ENCODE peak calls at places on chromosomes 16 and 17, in five cellular contexts. V, J, B, U and K are unnamed samples. For H3K4me1, the result is how much of the 10 kb centered on the place peaks cover.

GRCh38 chr17:57746221-57746620 is 1.1 kb upstream of the CCDC182 start:
- ATAC-seq in B (no peak), U (no peak), J (no peak), V (no peak), K (no peak)

GRCh38 chr17:65685110-65685509 is 123.7 kb upstream of the AXIN2 start:
- ATAC-seq in U (no peak), J (no peak), B (no peak), V (no peak), K (no peak)

GRCh38 chr17:60087882-60088669 is 9.4 kb upstream of the HEATR6 start:
- ATAC-seq in V (peak), J (peak), U (no peak), B (no peak), K (no peak)

GRCh38 chr16:85610059-85610445 is 3.1 kb upstream of the GSE1 start:
- ATAC-seq in V (no peak), B (no peak), U (no peak), J (no peak), K (no peak)

GRCh38 chr17:41777157-41777578 is 9.3 kb downstream of the JUP start:
- ATAC-seq in J (peak), U (no peak), B (peak), V (peak), K (peak)

GRCh38 chr16:27408012-27408601 is 6.1 kb downstream of the IL21R start:
- ATAC-seq in V (peak), B (peak), U (peak), J (no peak), K (no peak)

GRCh38 chr16:87129771-87130170 is 187.4 kb downstream of the C16orf95 start:
- ATAC-seq in V (peak), J (no peak), U (no peak), B (no peak), K (no peak)

GRCh38 chr17:76772842-76773521 is 35.1 kb downstream of the MFSD11 start:
- ATAC-seq in U (peak), B (no peak), V (peak), J (no peak), K (peak)

GRCh38 chr17:78473951-78474630 is 95.6 kb downstream of the PGS1 start:
- ATAC-seq in U (no peak), J (no peak), B (no peak), V (no peak), K (no peak)

GRCh38 chr16:17159616-17160015 is 311.1 kb downstream of the XYLT1 start:
- ATAC-seq in J (peak), B (no peak), U (no peak), V (no peak), K (no peak)

GRCh38 chr17:50288306-50288705 is 14.0 kb downstream of the TMEM92 start:
- ATAC-seq in B (no peak), J (no peak), U (no peak), V (no peak), K (no peak)
- H3K4me1 ChIP-seq in B (under half), J (under half), U (under half), V (under half), K (under half)

GRCh38 chr16:9046667-9047055 is 44.8 kb upstream of the HAPSTR1 start:
- ATAC-seq in V (no peak), U (no peak), J (no peak), B (no peak), K (no peak)
- TF ChIP-seq POLR2AphosphoS5 in V (peak), U (no peak), J (no peak), B (no peak), K (no peak)

GRCh38 chr16:50269769-50270509 is 3.6 kb downstream of the ADCY7 start:
- ATAC-seq in J (no peak), B (no peak), V (no peak), U (no peak), K (no peak)
- H3K4me1 ChIP-seq in J (under half), B (under half), V (under half), U (under half), K (under half)

GRCh38 chr17:63675607-63676539 is 24.1 kb downstream of the LIMD2 start:
- ATAC-seq in J (peak), V (peak), B (peak), U (no peak), K (peak)
- TF ChIP-seq POLR2AphosphoS5 in J (no peak), V (peak), B (peak), U (no peak), K (peak)

GRCh38 chr16:88489163-88489721 is 36.2 kb downstream of the ZFPM1 start:
- ATAC-seq in U (no peak), V (no peak), J (peak), B (no peak), K (no peak)

GRCh38 chr16:88494335-88495154 is 41.5 kb downstream of the ZFPM1 start:
- ATAC-seq in U (no peak), J (peak), V (no peak), B (no peak), K (no peak)

GRCh38 chr16:88493879-88494278 is 40.8 kb downstream of the ZFPM1 start:
- ATAC-seq in V (no peak), B (no peak), U (no peak), J (no peak), K (no peak)

GRCh38 chr16:88491001-88491559 is 38.0 kb downstream of the ZFPM1 start:
- ATAC-seq in U (no peak), V (no peak), B (no peak), J (no peak), K (no peak)

GRCh38 chr16:88491560-88492310 is 38.7 kb downstream of the ZFPM1 start:
- ATAC-seq in J (no peak), V (no peak), B (no peak), U (no peak), K (no peak)
- H3K4me1 ChIP-seq in J (under half), V (under half), B (under half), U (under half), K (under half)

DNA sequence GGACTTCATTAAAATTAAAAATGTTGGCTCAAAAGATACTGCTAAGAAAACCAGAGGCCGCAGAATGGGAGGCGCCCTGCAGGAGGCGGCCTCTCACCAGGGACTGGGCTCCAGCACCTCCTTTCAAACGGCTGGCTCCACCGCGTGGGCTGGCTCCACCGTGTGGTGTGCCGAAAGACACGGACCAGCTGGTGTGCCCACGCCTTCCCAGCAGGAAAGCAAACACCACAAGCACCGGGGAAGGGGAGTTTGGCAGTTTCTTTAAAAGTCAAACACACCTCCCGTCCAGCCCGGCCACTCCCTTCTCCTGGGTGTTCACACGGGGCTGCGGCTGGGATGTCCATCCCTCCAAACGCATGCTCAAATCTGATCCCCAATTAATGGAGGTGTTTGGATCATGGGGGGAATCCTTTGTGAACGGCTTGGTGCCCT is 13.9 kb downstream of the HAGH start:
- ATAC-seq in J (peak), B (peak), U (peak), V (peak), K (peak)
- TF ChIP-seq POLR2AphosphoS5 in J (no peak), B (peak), U (no peak), V (peak), K (peak)

DNA sequence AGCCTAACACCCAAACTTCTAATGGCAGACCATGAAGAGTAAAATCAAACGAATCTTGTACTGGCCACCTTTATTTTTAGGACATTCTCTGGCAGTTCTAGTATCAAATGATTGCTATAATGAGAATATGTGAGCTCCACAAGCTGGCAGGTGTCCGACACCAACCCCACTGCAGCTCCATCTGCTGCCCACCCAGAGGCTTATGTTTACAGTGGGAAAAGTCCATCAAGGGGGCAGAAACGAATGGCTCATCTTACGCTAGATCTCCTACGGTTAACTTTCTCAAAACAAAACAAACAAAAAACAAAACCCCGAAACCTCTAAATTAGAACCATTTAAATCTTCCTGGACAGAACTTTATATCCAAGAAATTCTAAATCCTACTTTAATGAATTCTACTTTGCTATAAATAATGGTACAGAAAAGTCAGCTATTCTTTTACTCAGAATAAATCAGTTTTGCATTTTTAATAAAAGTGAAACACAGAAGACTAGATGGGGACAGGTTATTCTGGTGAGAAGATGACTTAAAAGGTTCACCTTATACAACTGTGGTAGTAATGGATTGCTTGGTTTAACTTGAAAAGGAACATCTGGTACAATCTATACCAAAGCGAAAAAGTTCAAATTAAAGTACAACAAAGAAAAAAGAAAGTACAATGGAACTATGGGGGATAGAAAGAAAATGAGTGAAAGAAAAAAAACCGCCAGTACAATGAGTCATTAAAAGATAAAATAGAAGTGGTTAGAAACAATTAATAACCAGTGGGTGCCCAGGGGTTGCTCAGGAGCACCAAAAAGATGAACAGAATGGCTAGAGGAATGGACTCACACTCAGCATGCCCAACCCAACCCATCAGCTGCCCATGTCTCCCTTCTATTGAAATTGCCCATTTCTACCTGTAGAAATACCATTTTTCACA is 40.2 kb downstream of the GRB2 start:
- ATAC-seq in B (no peak), V (no peak), J (no peak), U (peak), K (no peak)
- H3K4me1 ChIP-seq in B (half or more), V (under half), J (under half), U (half or more), K (half or more)